ENCODE peak calls at places on chromosome 6, in seven cellular contexts. V is spleen, U is GM23338, O is AG10803, R is mucosa of descending colon, H is upper lobe of right lung, M is uterus. J is an unnamed sample.

GRCh38 chr6:98648211-98648914 is 186.0 kb upstream of the POU3F2 start:
- DNase-seq in H (no peak), R (no peak), M (no peak), O (no peak), U (no peak), V (no peak), J (no peak)

GRCh38 chr6:132400641-132401119 is 595 bp downstream of the MOXD1 start:
- DNase-seq in V (no peak), U (peak), R (peak), M (peak), H (no peak), O (no peak), J (no peak)

GRCh38 chr6:115735610-115736009 is 325.1 kb downstream of the FRK start:
- DNase-seq in V (peak), O (no peak), H (no peak), M (no peak), R (no peak), U (no peak), J (no peak)

GRCh38 chr6:79250107-79250514 is 15.6 kb upstream of the HMGN3 start:
- DNase-seq in V (no peak), R (no peak), M (no peak), U (peak), O (no peak), H (no peak), J (no peak)

GRCh38 chr6:38507173-38507572 is 132.6 kb downstream of the BTBD9 start:
- DNase-seq in M (no peak), O (no peak), U (no peak), R (no peak), H (no peak), V (no peak), J (no peak)

GRCh38 chr6:5671162-5671561 is 335.6 kb downstream of the NRN1 start:
- DNase-seq in U (no peak), H (no peak), O (peak), V (no peak), R (peak), M (peak), J (peak)

GRCh38 chr6:46979206-46979605 is 57.5 kb upstream of the ADGRF5 start:
- DNase-seq in H (no peak), V (no peak), U (no peak), R (no peak), O (no peak), M (no peak), J (no peak)

GRCh38 chr6:168179133-168179532 is 100.1 kb upstream of the FRMD1 start:
- DNase-seq in V (no peak), U (peak), O (no peak), R (peak), M (no peak), H (no peak), J (no peak)

GRCh38 chr6:140774080-140774505 is 1358.6 kb upstream of the GJE1 start:
- DNase-seq in M (no peak), O (peak), R (no peak), V (no peak), U (no peak), H (no peak), J (peak)

GRCh38 chr6:18142591-18142861 is 12.4 kb downstream of the TPMT start:
- DNase-seq in H (no peak), V (no peak), M (no peak), R (no peak), U (no peak), O (no peak), J (no peak)

GRCh38 chr6:715709-716450 is 22.9 kb upstream of the EXOC2 start:
- DNase-seq in U (no peak), H (no peak), R (no peak), O (no peak), M (no peak), V (no peak), J (no peak)

GRCh38 chr6:146545608-146546007 is 2.0 kb downstream of the RAB32 start:
- DNase-seq in H (no peak), V (no peak), R (peak), O (peak), U (no peak), M (no peak), J (peak)

GRCh38 chr6:146542881-146543210 is 787 bp upstream of the RAB32 start:
- DNase-seq in R (no peak), M (no peak), H (no peak), O (no peak), V (no peak), U (no peak), J (peak)

GRCh38 chr6:146544783-146545182 is 1.1 kb downstream of the RAB32 start:
- DNase-seq in V (no peak), U (no peak), M (no peak), O (peak), R (peak), H (no peak), J (peak)

GRCh38 chr6:146543211-146543939 is at the start of gene RAB32:
- DNase-seq in V (peak), H (peak), O (peak), M (peak), R (peak), U (peak), J (peak)

GRCh38 chr6:146543940-146544661 is 468 bp downstream of the RAB32 start:
- DNase-seq in H (no peak), M (no peak), U (peak), V (no peak), O (peak), R (peak), J (peak)
- H3K4me3 ChIP-seq in H (peak), M (peak), U (peak), V (peak), O (peak), R (peak), J (peak)

GRCh38 chr6:144264270-144265060 is 20.7 kb upstream of the UTRN start:
- DNase-seq in V (no peak), R (no peak), H (no peak), M (peak), U (peak), O (peak), J (peak)
- H3K4me3 ChIP-seq in V (no peak), R (no peak), H (no peak), M (no peak), U (no peak), O (no peak), J (no peak)

GRCh38 chr6:29665942-29666825 is 9.3 kb downstream of the MOG start:
- DNase-seq in O (no peak), M (no peak), U (peak), R (no peak), V (no peak), H (no peak), J (no peak)

GRCh38 chr6:29671026-29671425 is 9.9 kb downstream of the ZFP57 start:
- DNase-seq in M (no peak), U (no peak), O (no peak), H (no peak), V (no peak), R (no peak), J (no peak)

GRCh38 chr6:29663300-29664039 is 6.6 kb downstream of the MOG start:
- DNase-seq in H (no peak), V (no peak), U (peak), O (no peak), R (no peak), M (no peak), J (no peak)

GRCh38 chr6:29666826-29667130 is 9.9 kb downstream of the MOG start:
- DNase-seq in U (peak), M (no peak), R (no peak), H (no peak), V (no peak), O (no peak), J (no peak)

DNA sequence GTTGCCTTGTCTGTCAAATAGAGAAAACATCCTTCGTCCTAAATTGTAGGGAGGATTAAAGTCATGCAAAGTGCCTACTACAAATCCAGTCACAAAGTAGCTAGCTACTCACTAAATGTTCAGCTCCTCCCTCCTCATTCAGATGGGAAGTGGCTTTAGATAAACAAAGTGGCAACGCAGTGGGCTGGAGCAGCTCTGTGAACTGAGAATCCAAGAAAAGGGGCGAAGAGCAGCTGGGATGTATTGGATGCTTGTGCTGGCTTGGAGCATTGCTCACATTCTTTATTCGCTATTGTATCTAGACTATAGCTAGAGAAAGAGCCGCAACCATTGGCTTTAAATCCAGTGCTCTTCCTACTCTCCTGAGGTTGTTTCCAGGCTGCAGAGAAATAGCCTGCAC is 10.3 kb downstream of the MOG start:
- DNase-seq in H (no peak), O (no peak), U (peak), M (no peak), V (no peak), R (no peak), J (no peak)
- H3K4me3 ChIP-seq in H (no peak), O (no peak), U (peak), M (no peak), V (no peak), R (no peak), J (no peak)

DNA sequence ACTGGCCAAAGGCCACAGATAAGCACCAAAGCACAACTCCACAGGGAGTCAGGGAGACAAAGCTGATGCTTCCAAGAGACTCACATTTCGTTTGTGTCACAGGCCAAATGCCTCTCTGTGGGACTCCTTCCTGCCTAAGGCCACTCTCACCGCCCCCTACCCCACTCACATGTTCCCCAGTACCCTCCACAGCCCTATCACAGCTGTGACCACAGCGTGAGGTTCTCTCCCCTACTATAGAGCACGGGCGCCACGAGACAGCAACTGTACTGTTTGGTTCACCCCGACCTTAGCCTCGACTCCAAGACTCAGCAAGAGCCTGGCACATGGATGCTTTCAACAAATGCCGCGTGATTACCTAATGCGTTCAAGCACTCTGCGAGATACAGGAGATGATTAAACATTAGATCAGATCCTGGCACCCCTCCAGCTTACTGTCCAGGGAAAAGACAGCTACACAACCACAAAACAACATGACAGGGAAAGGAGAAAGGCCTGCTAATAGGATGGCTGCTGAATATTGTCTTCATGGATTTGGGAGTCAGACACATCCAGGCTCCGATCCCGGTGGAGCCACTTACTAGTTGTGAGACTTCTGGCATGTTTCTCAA is 105.5 kb downstream of the AGPAT4 start:
- DNase-seq in U (peak), M (no peak), H (no peak), O (peak), R (peak), V (no peak), J (peak)
- H3K4me3 ChIP-seq in U (no peak), M (no peak), H (no peak), O (no peak), R (no peak), V (no peak), J (no peak)

GRCh38 chr6:152300517-152300916 is 336.6 kb downstream of the SYNE1 start:
- DNase-seq in H (no peak), M (no peak), U (no peak), V (no peak), R (no peak), O (no peak), J (no peak)

GRCh38 chr6:152299336-152299735 is 337.8 kb downstream of the SYNE1 start:
- DNase-seq in M (no peak), V (no peak), O (no peak), H (no peak), R (no peak), U (peak), J (no peak)

GRCh38 chr6:152296648-152297376 is 340.4 kb downstream of the SYNE1 start:
- DNase-seq in M (no peak), U (peak), V (no peak), H (no peak), R (no peak), O (no peak), J (no peak)

GRCh38 chr6:152295920-152296319 is 341.2 kb downstream of the SYNE1 start:
- DNase-seq in M (no peak), U (no peak), H (no peak), R (no peak), V (no peak), O (no peak), J (peak)

DNA sequence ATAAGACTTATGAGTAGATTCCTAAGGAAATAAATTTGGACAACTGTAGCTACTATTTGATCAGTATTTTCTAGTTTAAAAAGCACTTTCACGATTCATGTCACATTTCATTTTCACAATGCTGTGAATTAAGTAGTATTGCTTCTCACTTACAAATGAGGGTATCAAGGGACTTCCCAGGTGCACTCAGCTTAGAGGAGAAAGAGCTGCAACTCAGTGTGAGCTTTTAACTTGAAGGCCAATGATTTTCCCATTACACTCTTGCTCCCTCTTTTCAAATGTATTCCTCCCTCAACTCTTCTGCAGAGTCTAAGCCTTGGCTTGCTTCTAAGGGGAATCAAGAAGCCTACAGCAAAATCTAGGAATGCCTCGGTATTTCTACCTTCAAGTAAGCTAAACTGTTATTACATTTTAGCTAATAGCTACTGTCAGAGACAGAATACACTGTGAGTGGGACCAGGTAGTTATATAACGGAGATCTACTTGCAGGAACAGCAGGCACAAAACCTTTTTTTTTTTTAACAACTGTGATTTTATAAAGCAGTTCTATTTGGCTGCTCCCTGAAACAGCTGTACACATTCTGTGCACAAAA is 339.0 kb downstream of the SYNE1 start:
- DNase-seq in U (no peak), H (no peak), O (no peak), V (no peak), R (no peak), M (no peak), J (no peak)
- H3K4me3 ChIP-seq in U (no peak), H (no peak), O (no peak), V (no peak), R (no peak), M (no peak), J (no peak)